ENCODE peak calls at places on chromosomes 16 and 17, in four cellular contexts. N, H, Z and K are unnamed samples.
A peak's percentile ranks its signal among the peaks of the same experiment; 100 is the strongest.

GRCh38 chr17:35727635-35728034 is 3.8 kb upstream of the RASL10B start:
- DNase-seq in Z (no peak), N (no peak), H (no peak), K (no peak)

GRCh38 chr16:54927125-54928015 is 3.3 kb upstream of the IRX5 start:
- DNase-seq in Z (no peak), H (no peak), N (peak; percentile 22), K (no peak)

GRCh38 chr16:28219283-28219682 is 7.5 kb upstream of the XPO6 start:
- DNase-seq in N (no peak), H (no peak), Z (no peak), K (no peak)

GRCh38 chr17:78415821-78416301 is 37.4 kb downstream of the PGS1 start:
- DNase-seq in Z (no peak), H (no peak), N (no peak), K (no peak)

GRCh38 chr17:56939869-56940484 is 20.9 kb downstream of the COIL start:
- DNase-seq in Z (peak; percentile 72), H (peak; percentile 80), N (peak; percentile 71), K (no peak)

GRCh38 chr17:17528696-17529652 is 32.8 kb upstream of the RASD1 start:
- DNase-seq in H (no peak), N (no peak), Z (peak; percentile 53), K (no peak)

GRCh38 chr17:1484586-1485310 is 7.7 kb downstream of the MYO1C start:
- DNase-seq in N (peak; percentile 75), H (peak; percentile 57), Z (peak; percentile 24), K (peak; percentile 85)

GRCh38 chr16:15641753-15642556 is 999 bp downstream of the MARF1 start:
- DNase-seq in Z (no peak), N (peak; percentile 38), H (no peak), K (no peak)

GRCh38 chr17:46782250-46782953 is 36.1 kb downstream of the WNT3 start:
- DNase-seq in N (peak; percentile 87), H (peak; percentile 74), Z (peak; percentile 62), K (peak; percentile 69)

GRCh38 chr16:89246383-89246902 is 28.9 kb downstream of the ZNF778 start:
- DNase-seq in H (no peak), N (no peak), Z (peak; percentile 80), K (no peak)

GRCh38 chr17:353213-353837 is 718 bp upstream of the RPH3AL start:
- DNase-seq in Z (no peak), N (no peak), H (peak; percentile 32), K (no peak)

GRCh38 chr17:353838-354234 is 1.2 kb upstream of the RPH3AL start:
- DNase-seq in N (no peak), H (no peak), Z (no peak), K (no peak)

GRCh38 chr17:351436-351713 is 1.2 kb downstream of the RPH3AL start:
- DNase-seq in N (no peak), Z (no peak), H (no peak), K (no peak)

GRCh38 chr17:351875-352420 is 659 bp downstream of the RPH3AL start:
- DNase-seq in H (no peak), N (no peak), Z (no peak), K (no peak)

GRCh38 chr17:352421-353212 is at the start of gene RPH3AL:
- DNase-seq in Z (peak; percentile 92), H (peak; percentile 94), N (no peak), K (no peak)
- TF ChIP-seq EP300 in Z (no peak), H (no peak), N (no peak), K (no peak)

GRCh38 chr16:76226011-76226410 is 51.2 kb upstream of the CNTNAP4 start:
- DNase-seq in N (no peak), H (no peak), Z (no peak), K (no peak)

GRCh38 chr16:76226481-76226880 is 50.7 kb upstream of the CNTNAP4 start:
- DNase-seq in H (no peak), Z (no peak), N (no peak), K (no peak)

GRCh38 chr16:76222853-76223252 is 54.3 kb upstream of the CNTNAP4 start:
- DNase-seq in Z (no peak), H (no peak), N (no peak), K (no peak)

GRCh38 chr16:76222087-76222486 is 55.1 kb upstream of the CNTNAP4 start:
- DNase-seq in H (no peak), N (no peak), Z (peak; percentile 14), K (no peak)
- TF ChIP-seq RNF2 in H (no peak), N (no peak), Z (no peak), K (no peak)

GRCh38 chr16:82195917-82196494 is 26.0 kb upstream of the MPHOSPH6 start:
- DNase-seq in Z (no peak), N (no peak), H (no peak), K (no peak)
- TF ChIP-seq EP300 in Z (no peak), N (no peak), H (no peak), K (no peak)

DNA sequence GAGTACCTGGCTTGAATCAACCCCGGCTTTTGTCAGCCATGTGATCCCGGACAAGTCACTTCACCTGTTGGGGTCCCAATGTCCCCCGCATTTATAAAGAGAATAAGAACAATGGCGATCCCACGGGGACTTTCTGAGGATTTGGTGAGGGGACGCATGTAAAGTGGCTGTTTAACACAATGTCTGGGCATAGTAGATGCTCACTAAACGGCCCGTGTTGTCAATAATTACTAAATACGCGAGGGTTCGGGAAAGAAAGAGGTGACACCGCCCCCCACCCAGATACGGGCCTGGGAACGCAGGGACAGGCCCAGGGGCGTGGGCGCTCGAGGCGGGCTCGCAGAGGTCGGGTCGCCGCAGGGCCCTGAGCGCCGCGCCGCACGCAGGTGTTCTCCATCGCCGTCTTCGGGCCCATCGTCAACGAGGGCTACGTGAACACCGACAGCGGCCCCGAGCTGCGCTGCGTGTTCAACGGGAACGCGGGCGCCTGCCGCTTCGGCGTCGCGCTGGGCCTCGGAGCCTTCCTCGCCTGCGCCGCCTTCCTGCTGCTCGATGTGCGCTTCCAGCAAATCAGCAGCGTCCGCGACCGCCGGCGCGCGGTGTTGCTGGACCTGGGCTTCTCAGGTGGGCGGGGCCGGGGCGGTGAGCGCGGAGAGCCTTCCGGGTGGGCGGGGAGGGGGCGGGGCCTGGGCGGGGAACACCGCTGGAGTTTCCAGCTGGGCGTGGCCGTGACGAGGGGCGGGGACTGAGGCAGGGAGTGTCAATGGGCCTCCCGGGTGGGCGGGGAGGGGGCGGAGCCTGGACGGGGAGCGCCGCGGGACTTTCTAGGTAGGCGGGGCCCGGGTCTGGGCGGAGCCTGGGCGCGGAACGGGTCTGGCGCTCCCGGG is 2.1 kb downstream of the SYNGR3 start:
- DNase-seq in H (peak; percentile 73), N (peak; percentile 97), Z (no peak), K (peak; percentile 98)
- TF ChIP-seq RNF2 in H (no peak), N (no peak), Z (no peak), K (no peak)

DNA sequence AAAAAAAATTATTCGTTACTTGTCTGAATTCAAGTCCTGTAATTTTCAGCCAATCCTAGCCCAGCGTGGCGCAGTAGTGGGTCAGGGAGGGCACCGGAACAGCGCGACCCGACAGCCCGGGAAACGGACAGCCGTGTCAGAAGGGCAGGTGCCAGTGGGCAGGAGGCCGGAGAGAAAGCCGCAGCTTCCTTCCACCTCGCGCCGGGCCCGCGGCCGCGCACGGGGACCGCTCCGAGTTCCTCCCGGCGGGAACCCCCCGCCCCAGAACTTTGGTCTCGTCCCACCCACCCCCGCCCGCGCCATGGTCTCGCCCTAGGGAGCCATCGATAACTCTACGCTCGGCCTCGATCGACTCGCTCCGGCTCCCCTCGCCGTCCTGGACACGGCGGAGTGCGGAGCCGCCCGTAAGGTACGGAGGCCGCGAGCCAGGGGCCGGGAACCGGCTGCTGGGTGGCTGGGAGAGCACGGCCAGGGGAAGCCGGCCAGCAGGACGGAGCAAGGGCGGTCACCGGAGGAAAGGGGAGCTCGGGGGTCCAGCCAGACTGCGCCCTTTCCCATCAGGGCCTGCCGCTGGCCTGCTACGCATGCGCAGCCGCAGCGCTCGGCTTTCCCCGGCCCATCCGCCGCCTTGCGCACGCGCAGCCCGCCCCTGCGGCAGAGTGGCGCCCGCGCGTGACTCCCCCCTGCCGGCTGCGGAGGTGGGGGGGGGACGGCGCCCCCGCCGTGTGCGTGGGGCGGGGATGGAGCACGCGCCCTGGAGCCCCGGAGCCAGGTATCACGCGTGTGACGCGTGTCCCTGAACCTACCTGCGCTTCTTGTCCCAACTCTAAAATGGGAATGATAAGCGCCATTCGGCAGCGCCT is at the start of gene MLST8:
- DNase-seq in Z (peak; percentile 65), N (peak; percentile 92), H (peak; percentile 90), K (no peak)
- TF ChIP-seq EP300 in Z (peak; percentile 35), N (no peak), H (no peak), K (no peak)

GRCh38 chr16:84166796-84167695 is 19.8 kb downstream of the TAF1C start:
- DNase-seq in N (no peak), Z (no peak), H (no peak), K (no peak)
- TF ChIP-seq RNF2 in N (no peak), Z (no peak), H (no peak), K (no peak)

DNA sequence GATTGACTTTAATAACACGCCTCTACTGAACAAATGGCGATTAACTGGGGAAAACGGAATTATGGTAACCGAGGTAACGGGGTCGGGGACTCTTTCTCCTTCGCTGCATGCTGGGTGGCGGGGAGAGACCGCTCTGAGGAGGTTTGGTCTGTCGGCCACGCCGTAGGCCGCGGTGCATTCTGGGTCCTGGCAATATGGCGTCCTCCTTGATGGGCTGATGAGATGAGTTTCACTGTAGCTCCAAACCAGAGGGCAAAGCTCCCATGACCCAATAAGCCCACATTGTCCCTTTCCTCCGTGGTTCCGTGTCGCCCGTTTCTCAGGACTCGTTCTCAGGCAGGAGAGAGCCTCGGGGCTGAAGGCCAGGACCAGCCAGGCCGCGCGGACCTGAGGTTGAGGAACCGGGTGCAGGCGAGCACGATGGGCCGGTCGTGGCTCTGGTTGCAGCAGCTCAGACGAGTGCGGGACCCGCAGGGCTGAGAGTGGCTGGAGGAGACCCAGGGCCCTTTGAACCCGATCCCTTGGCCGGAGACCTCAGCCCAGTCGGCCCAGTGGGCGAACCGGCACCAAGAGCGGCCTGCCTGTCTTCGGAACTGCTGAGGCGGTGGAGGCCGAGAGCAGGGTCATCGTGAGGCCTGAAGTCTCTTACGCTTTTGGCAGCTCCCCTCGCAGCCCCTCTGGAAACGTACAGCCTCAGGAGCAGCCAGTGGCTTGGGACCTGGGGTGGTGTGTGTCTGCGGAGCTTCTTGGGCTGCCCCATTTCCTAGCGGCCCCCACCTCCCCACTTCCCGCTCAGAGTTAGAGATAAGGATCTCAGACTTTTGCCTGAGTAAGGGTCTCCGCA is at the start of gene RPTOR:
- DNase-seq in N (peak; percentile 95), Z (peak; percentile 86), H (peak; percentile 98), K (peak; percentile 70)
- TF ChIP-seq EP300 in N (no peak), Z (peak; percentile 46), H (no peak), K (no peak)